ENCODE peak calls at places on chromosomes 4 and X, in ten cellular contexts. N is endothelial cell, W is right lobe of liver, F is IMR-90, R is Peyer's patch, Z is cardiac fibroblast, X is glutamatergic neuron, S is nephron progenitor cell, C is osteocyte, I is fibroblast of pulmonary artery. M is an unnamed sample.

GRCh38 chr4:81804849-81805248 is 333.1 kb upstream of the RASGEF1B start:
- DNase-seq in N (no peak), W (no peak), F (no peak), R (no peak), Z (no peak), X (no peak), S (no peak), C (no peak), I (no peak), M (no peak)

GRCh38 chr4:87076690-87077358 is 142.0 kb downstream of the AFF1 start:
- DNase-seq in N (no peak), W (no peak), F (no peak), R (no peak), Z (no peak), X (no peak), S (no peak), C (no peak), I (no peak), M (no peak)

GRCh38 chrX:18792828-18793227 is 85.4 kb downstream of the PPEF1 start:
- DNase-seq in N (no peak), W (no peak), F (no peak), R (no peak), Z (no peak), X (no peak), S (no peak), C (no peak), I (no peak), M (no peak)

GRCh38 chr4:40909363-40909876 is 159.7 kb downstream of the NSUN7 start:
- DNase-seq in N (no peak), W (no peak), F (peak; percentile 82), R (no peak), Z (peak; percentile 82), X (no peak), S (no peak), C (no peak), I (peak; percentile 74), M (no peak)

GRCh38 chr4:46852839-46853238 is 56.2 kb downstream of the COX7B2 start:
- DNase-seq in N (no peak), W (no peak), F (no peak), R (no peak), Z (no peak), X (no peak), S (no peak), C (no peak), I (no peak), M (no peak)

GRCh38 chrX:114959729-114960128 is 57.7 kb downstream of the IL13RA2 start:
- DNase-seq in N (no peak), W (no peak), F (peak; percentile 22), R (no peak), Z (peak; percentile 35), X (no peak), S (no peak), C (no peak), I (peak; percentile 44), M (no peak)

GRCh38 chr4:99875073-99875472 is 19.2 kb downstream of the LAMTOR3 start:
- DNase-seq in N (no peak), W (no peak), F (no peak), R (no peak), Z (no peak), X (no peak), S (no peak), C (no peak), I (no peak), M (no peak)

GRCh38 chr4:11420327-11420726 is 8.4 kb downstream of the HS3ST1 start:
- DNase-seq in N (no peak), W (no peak), F (no peak), R (no peak), Z (no peak), X (no peak), S (no peak), C (no peak), I (no peak), M (no peak)

GRCh38 chr4:155353923-155354540 is 22.7 kb downstream of the MAP9 start:
- DNase-seq in N (peak; percentile 75), W (peak; percentile 69), F (peak; percentile 46), R (peak; percentile 60), Z (peak; percentile 78), X (peak; percentile 82), S (peak; percentile 78), C (no peak), I (peak; percentile 80), M (peak; percentile 40)

GRCh38 chr4:98928131-98928504 is 815 bp downstream of the EIF4E start:
- DNase-seq in N (peak; percentile 68), W (peak; percentile 80), F (peak; percentile 78), R (peak; percentile 72), Z (peak; percentile 77), X (peak; percentile 78), S (peak; percentile 69), C (peak; percentile 86), I (peak; percentile 77), M (peak; percentile 85)

GRCh38 chr4:28469387-28469786 is 1608.7 kb downstream of the STIM2 start:
- DNase-seq in N (no peak), W (no peak), F (peak; percentile 46), R (no peak), Z (peak; percentile 51), X (no peak), S (no peak), C (no peak), I (no peak), M (no peak)

GRCh38 chr4:7335363-7336066 is 99.2 kb downstream of the PSAPL1 start:
- DNase-seq in N (peak; percentile 88), W (peak; percentile 57), F (peak; percentile 4), R (peak; percentile 71), Z (peak; percentile 21), X (peak; percentile 86), S (peak; percentile 81), C (no peak), I (peak; percentile 29), M (peak; percentile 70)

GRCh38 chr4:7332216-7333023 is 102.3 kb downstream of the PSAPL1 start:
- DNase-seq in N (no peak), W (no peak), F (peak; percentile 71), R (peak; percentile 50), Z (peak; percentile 25), X (no peak), S (no peak), C (no peak), I (peak; percentile 54), M (no peak)

GRCh38 chr4:7333024-7333780 is 101.5 kb downstream of the PSAPL1 start:
- DNase-seq in N (no peak), W (no peak), F (no peak), R (peak; percentile 34), Z (no peak), X (no peak), S (no peak), C (no peak), I (no peak), M (no peak)

GRCh38 chr4:7334521-7335275 is 100.0 kb downstream of the PSAPL1 start:
- DNase-seq in N (no peak), W (no peak), F (no peak), R (peak; percentile 42), Z (no peak), X (no peak), S (no peak), C (no peak), I (no peak), M (no peak)

GRCh38 chr4:7333801-7334421 is 100.8 kb downstream of the PSAPL1 start:
- DNase-seq in N (no peak), W (no peak), F (peak; percentile 16), R (peak; percentile 35), Z (no peak), X (no peak), S (no peak), C (no peak), I (no peak), M (no peak)
- TF ChIP-seq CTCF in N (no peak), W (no peak), F (peak; percentile 18), R (no peak), Z (no peak), X (no peak), S (no peak), C (peak; percentile 18), I (peak; percentile 10), M (no peak)

DNA sequence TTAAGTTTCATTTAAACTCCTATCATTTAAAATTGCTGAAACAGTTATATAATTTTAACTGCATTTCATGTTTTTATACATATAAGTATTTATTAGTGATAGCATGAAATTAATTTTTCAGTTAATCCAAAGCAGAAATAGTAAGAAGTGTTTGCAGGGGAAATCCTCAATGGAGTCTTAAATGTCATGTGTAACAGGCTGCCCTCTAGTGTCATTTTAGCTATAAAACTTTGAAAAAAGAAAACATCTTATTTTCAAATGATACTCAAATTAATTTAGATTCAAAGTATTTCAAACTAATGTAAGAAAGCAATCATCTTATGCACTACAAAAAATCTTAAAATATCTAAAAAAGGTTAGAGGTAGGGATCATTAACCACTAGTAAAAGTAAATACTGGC is 27.1 kb downstream of the TAPT1 start:
- DNase-seq in N (no peak), W (no peak), F (peak; percentile 37), R (no peak), Z (peak; percentile 56), X (no peak), S (no peak), C (no peak), I (peak; percentile 55), M (no peak)
- TF ChIP-seq CTCF in N (peak; percentile 29), W (peak; percentile 11), F (peak; percentile 47), R (peak; percentile 36), Z (peak; percentile 32), X (no peak), S (peak; percentile 36), C (peak; percentile 61), I (peak; percentile 46), M (peak; percentile 45)

DNA sequence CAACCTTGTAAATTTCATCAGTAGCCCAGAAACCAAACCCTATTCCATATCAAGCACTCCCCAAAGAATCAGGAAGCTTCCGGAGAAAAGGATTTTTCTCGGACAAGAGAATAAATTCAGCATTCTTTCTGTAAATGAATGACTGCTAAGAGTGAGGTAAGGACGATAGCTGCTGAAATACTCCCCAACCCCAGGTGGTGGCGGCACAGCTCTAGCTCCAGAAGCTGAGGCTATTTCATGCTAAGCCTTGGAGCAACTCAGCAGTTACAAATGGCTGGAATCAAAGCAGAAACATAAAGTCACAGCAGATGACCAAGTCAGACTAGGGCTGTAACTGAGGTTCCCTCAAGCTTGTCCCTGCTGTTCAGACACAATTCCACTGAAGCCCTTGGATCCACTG is 13.9 kb upstream of the PCDH19 start:
- DNase-seq in N (no peak), W (no peak), F (no peak), R (no peak), Z (no peak), X (no peak), S (no peak), C (no peak), I (peak; percentile 17), M (no peak)
- TF ChIP-seq CTCF in N (no peak), W (no peak), F (no peak), R (no peak), Z (peak; percentile 20), X (no peak), S (no peak), C (no peak), I (peak; percentile 25), M (no peak)

DNA sequence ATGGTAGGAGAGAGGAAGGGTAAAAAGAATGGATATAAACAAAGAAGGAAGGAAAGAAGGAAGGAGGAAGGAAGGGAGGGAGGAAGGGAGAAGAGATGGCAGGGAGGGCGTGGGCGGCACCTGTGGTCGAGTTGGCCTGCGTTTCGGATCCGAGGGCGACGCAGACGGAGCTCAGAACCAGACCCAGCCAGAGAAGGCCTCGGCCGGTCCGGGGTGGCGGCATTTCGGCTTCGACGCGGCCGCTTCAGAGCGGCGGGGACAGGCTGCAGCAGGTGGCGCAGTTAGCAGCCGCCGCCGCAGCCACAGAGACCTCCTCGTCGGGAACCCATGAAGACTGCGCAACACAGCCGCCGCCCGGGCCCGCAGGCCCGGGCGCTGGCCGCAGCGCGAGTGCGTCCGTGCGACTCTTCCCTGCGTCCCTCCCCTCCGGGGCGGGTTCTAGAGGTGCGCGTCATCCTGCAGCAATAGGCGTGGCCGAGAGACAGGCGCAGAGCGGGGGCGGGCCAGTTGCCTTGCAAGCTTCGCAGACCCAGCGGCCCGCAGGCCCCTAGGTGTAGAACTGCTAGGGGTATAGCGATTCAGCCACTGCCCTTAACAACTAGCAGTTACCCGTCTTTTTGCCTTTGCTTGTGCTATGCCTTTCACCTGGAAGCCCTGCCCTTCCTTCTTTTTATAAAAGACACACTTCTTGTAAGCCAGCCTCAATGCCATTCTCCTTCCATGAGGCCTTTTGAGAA is at the start of gene IDS:
- DNase-seq in N (peak; percentile 79), W (peak; percentile 92), F (peak; percentile 83), R (peak; percentile 90), Z (peak; percentile 81), X (peak; percentile 88), S (peak; percentile 85), C (peak; percentile 93), I (peak; percentile 84), M (peak; percentile 86)
- TF ChIP-seq CTCF in N (no peak), W (no peak), F (no peak), R (no peak), Z (no peak), X (no peak), S (no peak), C (no peak), I (no peak), M (peak; percentile 9)

M was measured in DND-41.